ENCODE peak calls at places on chromosomes 1 and 21, in eight cellular contexts. X is IMR-90, U is heart left ventricle, L is stomach, A is ovary, Z is tibial nerve, M is breast epithelium, K is Peyer's patch. Y is an unnamed sample. For H3K4me1, the result is how much of the 10 kb centered on the place peaks cover.

GRCh38 chr1:202568466-202569196 is 141.6 kb downstream of the SYT2 start:
- DNase-seq in X (no peak), U (no peak), L (no peak), A (no peak), Z (no peak), M (no peak), K (no peak), Y (no peak)

GRCh38 chr1:50701706-50702317 is 258.3 kb downstream of the FAF1 start:
- DNase-seq in X (no peak), U (no peak), L (no peak), A (no peak), Z (no peak), M (no peak), K (no peak), Y (no peak)

GRCh38 chr1:25684216-25684965 is 67.8 kb downstream of the MAN1C1 start:
- DNase-seq in X (no peak), U (no peak), L (no peak), A (no peak), Z (no peak), M (no peak), K (no peak), Y (no peak)

GRCh38 chr1:223143760-223144248 is 756 bp upstream of the TLR5 start:
- DNase-seq in X (no peak), U (no peak), L (peak), A (peak), Z (no peak), M (no peak), K (peak), Y (no peak)

GRCh38 chr1:38872401-38873026 is 634 bp downstream of the MYCBP start:
- DNase-seq in X (peak), U (no peak), L (peak), A (no peak), Z (no peak), M (no peak), K (no peak), Y (no peak)

GRCh38 chr1:201021333-201022177 is 2.0 kb downstream of the KIF21B start:
- DNase-seq in X (no peak), U (no peak), L (no peak), A (no peak), Z (no peak), M (no peak), K (no peak), Y (no peak)

GRCh38 chr1:201383647-201384405 is 6.3 kb upstream of the TNNT2 start:
- DNase-seq in X (peak), U (no peak), L (no peak), A (no peak), Z (no peak), M (no peak), K (no peak), Y (no peak)

GRCh38 chr1:35637401-35637809 is 3.9 kb downstream of the PSMB2 start:
- DNase-seq in X (peak), U (no peak), L (no peak), A (no peak), Z (no peak), M (no peak), K (no peak), Y (no peak)

GRCh38 chr1:20105856-20106255 is 13.5 kb downstream of the PLA2G2D start:
- DNase-seq in X (no peak), U (no peak), L (no peak), A (no peak), Z (no peak), M (no peak), K (no peak), Y (no peak)

GRCh38 chr1:7298749-7299151 is 472.3 kb upstream of the VAMP3 start:
- DNase-seq in X (peak), U (no peak), L (no peak), A (no peak), Z (no peak), M (no peak), K (no peak), Y (no peak)

GRCh38 chr1:25549273-25550154 is 6.1 kb downstream of the LDLRAP1 start:
- DNase-seq in X (peak), U (peak), L (peak), A (no peak), Z (no peak), M (no peak), K (peak), Y (no peak)

GRCh38 chr21:14878971-14879370 is 185.8 kb downstream of the NRIP1 start:
- DNase-seq in X (no peak), U (no peak), L (no peak), A (no peak), Z (no peak), M (no peak), K (no peak), Y (no peak)

GRCh38 chr1:232599178-232600041 is 30.5 kb downstream of the SIPA1L2 start:
- DNase-seq in X (peak), U (no peak), L (no peak), A (no peak), Z (no peak), M (no peak), K (no peak), Y (no peak)

GRCh38 chr1:16372535-16373340 is 5.7 kb downstream of the SZRD1 start:
- DNase-seq in X (peak), U (no peak), L (no peak), A (no peak), Z (no peak), M (no peak), K (no peak), Y (no peak)

GRCh38 chr1:16367968-16368910 is 1.2 kb downstream of the SZRD1 start:
- DNase-seq in X (peak), U (no peak), L (no peak), A (no peak), Z (no peak), M (no peak), K (no peak), Y (no peak)

GRCh38 chr1:16374266-16374665 is 7.2 kb downstream of the SZRD1 start:
- DNase-seq in X (no peak), U (no peak), L (no peak), A (no peak), Z (no peak), M (no peak), K (no peak), Y (no peak)

GRCh38 chr1:16369821-16370220 is 2.8 kb downstream of the SZRD1 start:
- DNase-seq in X (no peak), U (no peak), L (no peak), A (no peak), Z (no peak), M (no peak), K (no peak), Y (no peak)

DNA sequence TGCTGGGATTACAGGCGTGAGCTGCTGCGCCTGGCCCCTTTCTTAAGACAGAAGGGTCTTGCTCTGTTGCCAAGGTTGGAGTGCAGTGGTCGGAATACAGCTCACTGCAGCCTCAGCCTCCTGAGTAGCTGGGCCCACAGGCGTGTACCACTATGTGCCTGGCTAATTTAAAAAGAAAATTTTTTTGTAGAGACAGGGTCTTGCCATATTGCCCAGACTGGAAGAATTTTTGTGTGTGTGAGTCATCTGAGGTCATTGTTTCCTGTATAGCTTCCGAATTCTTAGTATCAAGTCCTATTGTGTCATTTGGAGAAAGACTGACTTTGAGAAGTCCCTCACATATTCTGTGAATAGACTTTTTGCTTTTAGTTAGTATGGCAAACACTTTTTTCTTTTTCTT is 4.7 kb downstream of the SZRD1 start:
- DNase-seq in X (peak), U (no peak), L (no peak), A (peak), Z (no peak), M (no peak), K (no peak), Y (no peak)
- TF ChIP-seq POLR2A in X (no peak), U (no peak), L (no peak), A (no peak), Z (no peak), M (no peak), K (no peak), Y (no peak)

GRCh38 chr1:168083456-168084325 is 53.0 kb downstream of the GPR161 start:
- DNase-seq in X (no peak), U (no peak), L (no peak), A (no peak), Z (no peak), M (no peak), K (no peak), Y (no peak)

GRCh38 chr1:168086438-168086837 is 50.3 kb downstream of the GPR161 start:
- DNase-seq in X (no peak), U (no peak), L (no peak), A (no peak), Z (no peak), M (no peak), K (no peak), Y (no peak)

GRCh38 chr1:168082008-168082876 is 54.5 kb downstream of the GPR161 start:
- DNase-seq in X (peak), U (peak), L (peak), A (peak), Z (peak), M (peak), K (peak), Y (peak)

GRCh38 chr1:168085401-168085872 is 51.3 kb downstream of the GPR161 start:
- DNase-seq in X (no peak), U (peak), L (no peak), A (peak), Z (peak), M (no peak), K (no peak), Y (peak)

DNA sequence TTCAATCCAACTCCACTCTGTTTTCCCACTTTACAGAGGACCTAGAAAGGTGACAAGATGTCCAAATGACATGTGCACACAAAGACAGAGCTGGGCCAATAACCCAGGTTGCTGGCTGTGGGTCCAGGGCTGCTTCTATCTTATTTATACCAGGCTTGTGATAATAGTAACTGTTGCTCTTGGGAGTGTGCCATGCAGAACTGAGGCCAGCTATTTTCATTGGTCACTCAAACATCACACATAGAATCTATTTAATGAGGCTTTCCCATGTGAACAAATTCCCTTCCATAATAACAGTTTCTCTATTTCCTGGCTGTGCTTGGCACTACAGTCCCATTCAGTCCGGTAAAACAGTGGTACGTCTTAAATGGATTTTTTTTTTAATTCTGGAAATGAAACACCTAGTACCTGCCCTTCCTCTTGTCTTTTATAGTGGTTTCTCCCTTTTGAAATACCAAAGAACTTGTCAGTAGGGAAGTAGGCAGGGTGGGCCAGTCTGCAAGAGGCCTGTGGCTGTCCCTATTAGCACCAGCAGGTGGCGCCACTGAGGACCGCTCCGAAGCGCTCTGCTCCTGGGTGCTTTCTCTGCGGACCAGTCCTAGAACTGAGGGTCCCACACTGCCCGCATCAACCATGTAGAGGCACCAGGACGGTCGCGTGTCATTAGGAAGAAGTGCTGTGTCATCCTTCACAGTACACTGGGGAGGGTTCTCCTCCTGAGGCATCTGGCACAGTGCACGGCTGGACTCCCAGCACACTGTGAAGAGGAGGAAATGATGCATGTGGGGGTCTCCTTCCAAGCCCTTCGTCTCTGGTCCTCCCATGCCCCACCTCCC is 52.1 kb downstream of the GPR161 start:
- DNase-seq in X (peak), U (peak), L (peak), A (peak), Z (peak), M (no peak), K (peak), Y (peak)
- TF ChIP-seq CTCF in X (peak), U (peak), L (peak), A (peak), Z (peak), M (peak), K (peak), Y (peak)

GRCh38 chr1:100397681-100398080 is 45.4 kb downstream of the CDC14A start:
- DNase-seq in X (no peak), U (no peak), L (no peak), A (no peak), Z (no peak), M (no peak), K (no peak), Y (no peak)
- H3K4me1 ChIP-seq in X (under half), U (half or more), L (under half), A (under half), Z (under half), M (under half), K (under half), Y (under half)

GRCh38 chr1:43018091-43018490 is 59.4 kb upstream of the SLC2A1 start:
- DNase-seq in X (no peak), U (no peak), L (no peak), A (no peak), Z (no peak), M (no peak), K (no peak), Y (no peak)
- TF ChIP-seq POLR2A in X (no peak), U (no peak), L (no peak), A (no peak), Z (no peak), M (no peak), K (no peak), Y (no peak)

GRCh38 chr1:155125511-155125945 is 2.1 kb upstream of the EFNA1 start:
- DNase-seq in X (no peak), U (no peak), L (no peak), A (peak), Z (no peak), M (no peak), K (peak), Y (no peak)
- TF ChIP-seq CTCF in X (no peak), U (no peak), L (no peak), A (no peak), Z (no peak), M (no peak), K (no peak), Y (no peak)

GRCh38 chr21:44459712-44460440 is 4.6 kb downstream of the LRRC3 start:
- DNase-seq in X (no peak), U (no peak), L (no peak), A (no peak), Z (no peak), M (no peak), K (peak), Y (no peak)
- H3K4me1 ChIP-seq in X (under half), U (under half), L (under half), A (under half), Z (under half), M (under half), K (under half), Y (under half)

DNA sequence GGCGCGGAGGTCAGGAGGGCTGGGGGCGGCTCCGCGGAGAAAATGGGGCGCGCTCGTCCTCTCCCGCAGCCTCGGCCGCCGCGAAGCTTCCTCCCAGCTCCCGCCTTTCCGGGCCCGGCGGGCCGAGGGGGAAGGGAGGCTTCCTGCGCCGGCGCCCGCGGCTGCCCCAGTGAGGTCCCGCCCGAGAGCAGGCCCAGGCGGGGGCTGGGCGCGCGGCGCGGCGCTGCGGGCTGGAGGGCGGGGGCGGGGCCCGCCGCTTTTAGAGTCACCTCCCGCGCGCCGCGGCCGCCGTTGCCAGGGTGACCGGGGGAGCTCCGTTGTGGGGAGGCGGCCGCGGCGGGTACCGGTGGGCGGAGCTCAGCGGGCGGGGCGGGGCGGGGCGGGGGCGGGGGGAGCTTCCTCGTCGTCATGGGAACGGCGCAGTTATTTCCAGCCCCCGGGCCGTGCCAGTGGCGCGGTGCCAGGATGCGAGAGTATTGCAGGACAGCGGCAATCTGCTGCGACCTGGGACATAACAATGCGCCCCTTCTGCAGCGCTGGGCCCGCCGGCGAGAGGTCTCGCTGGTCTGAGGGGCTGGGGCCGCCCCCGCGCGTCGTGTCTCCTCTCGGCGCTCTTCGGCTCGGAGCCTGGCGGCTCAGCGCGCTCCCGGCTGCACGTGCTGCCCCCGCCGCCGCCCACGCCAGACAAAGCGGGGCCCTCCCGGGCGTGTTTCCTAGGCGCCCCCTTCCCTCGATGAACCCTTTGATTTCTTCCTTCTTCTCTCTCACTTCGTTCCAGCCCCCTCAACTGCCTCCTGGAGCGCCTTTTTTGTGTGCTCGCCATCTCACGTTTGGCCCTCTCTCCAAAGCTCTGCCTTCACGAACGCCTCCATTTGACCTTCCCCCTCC is 16.9 kb downstream of the IER5 start:
- DNase-seq in X (peak), U (peak), L (peak), A (peak), Z (peak), M (peak), K (peak), Y (peak)
- TF ChIP-seq POLR2A in X (peak), U (peak), L (no peak), A (peak), Z (no peak), M (no peak), K (peak), Y (peak)

Y was measured in uterus.